ENCODE peak calls at places on chromosome 6, in seven cellular contexts. V is IMR-90, I is H1, A is trophoblast cell, U is neuronal stem cell, L is mesendoderm, R is mesenchymal stem cell. S is an unnamed sample. For H3K4me1, the result is how much of the 10 kb centered on the place peaks cover.

GRCh38 chr6:95790787-95791186 is 213.5 kb downstream of the MANEA start:
- DNase-seq in V (no peak), I (no peak), A (no peak), U (no peak), L (no peak), R (no peak), S (no peak)

GRCh38 chr6:33740204-33740608 is 6.5 kb downstream of the IP6K3 start:
- DNase-seq in V (no peak), I (no peak), A (no peak), U (no peak), L (no peak), R (peak), S (no peak)

GRCh38 chr6:40732878-40733277 is 145.7 kb upstream of the LRFN2 start:
- DNase-seq in V (no peak), I (no peak), A (no peak), U (no peak), L (no peak), R (peak), S (no peak)

GRCh38 chr6:123263981-123264380 is 267.9 kb downstream of the CLVS2 start:
- DNase-seq in V (no peak), I (no peak), A (no peak), U (no peak), L (no peak), R (no peak), S (no peak)

GRCh38 chr6:144262470-144263369 is 22.4 kb upstream of the UTRN start:
- DNase-seq in V (no peak), I (no peak), A (no peak), U (no peak), L (no peak), R (no peak), S (no peak)

GRCh38 chr6:169273511-169273910 is 19.9 kb upstream of the THBS2 start:
- DNase-seq in V (no peak), I (no peak), A (no peak), U (no peak), L (no peak), R (no peak), S (no peak)

GRCh38 chr6:110055387-110055735 is 77.2 kb downstream of the GPR6 start:
- DNase-seq in V (no peak), I (no peak), A (no peak), U (no peak), L (peak), R (no peak), S (no peak)

GRCh38 chr6:44306710-44307109 is 6.4 kb downstream of the AARS2 start:
- DNase-seq in V (no peak), I (no peak), A (no peak), U (no peak), L (no peak), R (no peak), S (no peak)

GRCh38 chr6:149488815-149489214 is 4.0 kb upstream of the ZC3H12D start:
- DNase-seq in V (no peak), I (no peak), A (no peak), U (no peak), L (no peak), R (no peak), S (no peak)

GRCh38 chr6:7769702-7770101 is 43.8 kb downstream of the BMP6 start:
- DNase-seq in V (peak), I (no peak), A (no peak), U (no peak), L (no peak), R (peak), S (no peak)

GRCh38 chr6:72260489-72260888 is 361.4 kb upstream of the KCNQ5 start:
- DNase-seq in V (peak), I (no peak), A (no peak), U (no peak), L (no peak), R (no peak), S (no peak)

GRCh38 chr6:94623586-94623985 is 953.7 kb upstream of the MANEA start:
- DNase-seq in V (no peak), I (no peak), A (no peak), U (no peak), L (no peak), R (no peak), S (no peak)

GRCh38 chr6:14786455-14786854 is 459.4 kb upstream of the JARID2 start:
- DNase-seq in V (no peak), I (no peak), A (no peak), U (no peak), L (no peak), R (no peak), S (no peak)

GRCh38 chr6:90420495-90420894 is 123.9 kb upstream of the BACH2 start:
- DNase-seq in V (no peak), I (no peak), A (no peak), U (no peak), L (no peak), R (no peak), S (no peak)

GRCh38 chr6:906920-907319 is 214.0 kb upstream of the EXOC2 start:
- DNase-seq in V (peak), I (no peak), A (no peak), U (peak), L (peak), R (no peak), S (no peak)

GRCh38 chr6:144047688-144048087 is 39.6 kb upstream of the PLAGL1 start:
- DNase-seq in V (no peak), I (no peak), A (no peak), U (no peak), L (no peak), R (no peak), S (no peak)

GRCh38 chr6:10369896-10370295 is 45.0 kb downstream of the TFAP2A start:
- DNase-seq in V (peak), I (no peak), A (peak), U (no peak), L (no peak), R (peak), S (no peak)

GRCh38 chr6:141551318-141551717 is 581.4 kb upstream of the GJE1 start:
- DNase-seq in V (no peak), I (no peak), A (no peak), U (no peak), L (peak), R (no peak), S (no peak)

GRCh38 chr6:40170856-40171255 is 236.6 kb upstream of the MOCS1 start:
- DNase-seq in V (no peak), I (no peak), A (no peak), U (no peak), L (no peak), R (no peak), S (no peak)

GRCh38 chr6:157594292-157594691 is 213.3 kb downstream of the ZDHHC14 start:
- DNase-seq in V (no peak), I (no peak), A (no peak), U (no peak), L (no peak), R (no peak), S (no peak)

GRCh38 chr6:8556370-8557018 is 121.1 kb upstream of the SLC35B3 start:
- DNase-seq in V (peak), I (no peak), A (no peak), U (no peak), L (no peak), R (peak), S (no peak)

GRCh38 chr6:103327079-103327478 is 1532.6 kb downstream of the HACE1 start:
- DNase-seq in V (no peak), I (no peak), A (no peak), U (peak), L (no peak), R (peak), S (no peak)

GRCh38 chr6:104705095-104705707 is 154.5 kb downstream of the HACE1 start:
- DNase-seq in V (peak), I (no peak), A (no peak), U (no peak), L (peak), R (peak), S (no peak)

GRCh38 chr6:44012078-44012493 is 115.2 kb downstream of the MRPL14 start:
- DNase-seq in V (peak), I (no peak), A (no peak), U (no peak), L (no peak), R (peak), S (no peak)

GRCh38 chr6:56051199-56051598 is 175.8 kb upstream of the BMP5 start:
- DNase-seq in V (no peak), I (no peak), A (no peak), U (no peak), L (no peak), R (no peak), S (no peak)

GRCh38 chr6:56050530-56050929 is 175.1 kb upstream of the BMP5 start:
- DNase-seq in V (no peak), I (no peak), A (no peak), U (no peak), L (no peak), R (no peak), S (no peak)

GRCh38 chr6:56058636-56059035 is 183.2 kb upstream of the BMP5 start:
- DNase-seq in V (no peak), I (no peak), A (no peak), U (no peak), L (no peak), R (no peak), S (no peak)

GRCh38 chr6:56055066-56055465 is 179.7 kb upstream of the BMP5 start:
- DNase-seq in V (no peak), I (no peak), A (peak), U (no peak), L (no peak), R (no peak), S (no peak)
- H3K23ac ChIP-seq in V (no peak), I (no peak), A (no peak), U (no peak), L (no peak), R (no peak), S (no peak)

DNA sequence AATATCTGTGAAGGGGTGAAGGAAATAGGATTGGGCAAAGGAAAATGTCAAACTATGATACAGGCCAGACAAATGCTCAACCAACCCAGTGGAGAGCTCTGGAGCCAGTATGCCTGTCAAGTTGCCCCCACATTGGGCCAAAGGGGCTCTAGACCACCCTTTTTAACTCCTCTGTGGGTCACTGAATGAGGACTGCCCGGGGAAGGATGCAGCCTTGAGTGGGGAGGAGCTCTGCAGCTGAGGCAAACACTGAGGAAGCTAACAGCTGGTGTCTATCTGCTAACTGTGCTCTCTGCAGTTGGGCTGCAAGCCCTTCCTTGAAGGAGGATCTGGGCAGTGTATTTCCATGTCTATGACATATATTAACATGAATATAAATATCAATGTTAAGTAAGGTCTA is 98.4 kb upstream of the PRSS16 start:
- DNase-seq in V (no peak), I (no peak), A (no peak), U (no peak), L (no peak), R (no peak), S (no peak)
- H3K4me1 ChIP-seq in V (under half), I (under half), A (under half), U (under half), L (under half), R (under half), S (under half)

GRCh38 chr6:30092852-30093543 is 17.4 kb upstream of the RNF39 start:
- DNase-seq in V (no peak), I (no peak), A (no peak), U (no peak), L (no peak), R (no peak), S (no peak)

GRCh38 chr6:30091577-30092381 is 16.2 kb upstream of the RNF39 start:
- DNase-seq in V (peak), I (no peak), A (peak), U (no peak), L (peak), R (peak), S (peak)

GRCh38 chr6:30087876-30088275 is 12.3 kb upstream of the RNF39 start:
- DNase-seq in V (no peak), I (no peak), A (no peak), U (no peak), L (no peak), R (no peak), S (no peak)
- H3K9ac ChIP-seq in V (no peak), I (no peak), A (no peak), U (no peak), L (no peak), R (no peak), S (no peak)

GRCh38 chr6:135165031-135165430 is 16.1 kb upstream of the MYB start:
- DNase-seq in V (no peak), I (no peak), A (no peak), U (no peak), L (no peak), R (no peak), S (no peak)
- H3K23ac ChIP-seq in V (no peak), I (no peak), A (no peak), U (no peak), L (no peak), R (no peak), S (no peak)

DNA sequence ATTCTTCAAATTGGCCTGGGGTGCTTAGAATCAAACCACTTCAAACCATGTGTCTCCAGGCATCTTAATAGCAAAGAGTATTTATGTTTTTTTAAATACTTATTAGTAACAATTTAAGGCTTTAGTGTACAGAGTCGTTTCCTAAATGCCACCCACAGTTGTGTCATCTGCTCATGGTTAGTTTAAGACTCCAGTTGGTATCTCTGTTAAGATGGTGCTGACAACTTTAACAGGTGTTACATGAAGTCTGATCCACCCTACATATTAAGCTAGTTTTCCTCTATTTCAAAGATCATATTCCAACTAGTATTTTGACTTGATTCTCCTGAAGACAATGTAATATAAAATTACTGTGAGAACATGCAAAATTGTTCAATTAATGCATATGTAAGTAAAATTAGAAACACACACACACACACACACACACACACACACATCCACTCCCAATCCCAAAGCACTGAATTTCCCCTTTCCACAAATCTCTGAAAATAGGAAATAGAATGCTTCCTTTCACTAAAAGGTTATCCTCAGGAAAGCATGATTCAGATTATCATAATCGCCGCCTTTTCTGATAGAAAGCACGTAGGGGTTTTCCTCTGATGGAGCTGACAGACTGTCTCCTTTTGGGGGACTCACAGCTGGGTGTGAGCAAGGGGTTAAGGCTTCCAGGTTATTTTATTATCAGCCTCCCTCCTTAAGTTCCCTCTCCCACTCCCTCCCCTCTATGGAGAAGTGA is 10.5 kb downstream of the CNKSR3 start:
- DNase-seq in V (no peak), I (no peak), A (no peak), U (no peak), L (no peak), R (no peak), S (no peak)
- H3K4me1 ChIP-seq in V (under half), I (under half), A (under half), U (under half), L (under half), R (under half), S (under half)

DNA sequence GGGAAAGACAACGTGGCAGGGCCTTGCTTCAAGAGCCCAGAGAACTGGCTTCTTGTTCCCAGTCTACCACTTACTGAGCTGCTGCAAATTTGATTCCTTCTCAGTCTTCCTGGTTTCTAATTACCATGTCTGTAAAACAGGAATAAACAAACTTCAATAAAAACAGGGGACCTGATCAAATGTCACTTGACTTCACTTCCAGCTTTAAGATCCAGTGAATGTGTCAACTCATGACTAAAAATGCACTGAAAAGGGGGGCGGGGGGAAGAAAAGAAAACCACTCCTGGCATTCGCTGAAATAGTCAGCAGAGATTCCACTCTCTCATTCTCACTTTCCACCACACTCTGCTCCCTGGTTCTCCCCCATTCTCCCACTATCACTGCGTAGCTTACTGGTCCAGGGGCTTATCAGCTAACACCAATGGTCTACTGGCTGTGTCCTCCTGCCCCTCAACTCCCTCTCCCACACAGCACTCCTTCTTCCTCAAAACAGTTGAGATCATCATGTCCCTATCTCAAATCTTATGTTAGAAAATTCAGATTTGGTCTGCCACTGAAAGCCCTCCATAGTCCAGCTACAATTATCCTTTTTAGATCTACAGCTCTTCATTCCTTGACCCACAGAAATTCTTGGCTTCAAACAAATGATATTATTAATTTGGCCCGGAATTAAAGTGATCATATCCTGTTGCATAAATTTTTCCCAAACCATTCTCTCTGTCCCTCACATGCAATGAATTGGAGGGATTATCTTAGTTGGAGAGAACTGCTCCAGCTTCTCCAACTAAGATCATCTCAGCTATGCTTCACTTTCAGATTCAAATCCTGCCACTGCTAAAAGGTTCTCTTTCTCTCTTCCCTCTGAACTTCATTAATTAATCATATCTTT is 494.4 kb upstream of the MARCKS start:
- DNase-seq in V (peak), I (no peak), A (no peak), U (no peak), L (peak), R (no peak), S (no peak)
- H3K9ac ChIP-seq in V (peak), I (no peak), A (no peak), U (no peak), L (no peak), R (peak), S (no peak)

S was measured in H9.